ENCODE peak calls at places on chromosome 15, in nine cellular contexts. S is CD14-positive monocyte, C is tibial artery, P is kidney epithelial cell, T is neural crest cell, X is WTC11, J is right atrium auricular region, L is endothelial cell, R is heart left ventricle. E is an unnamed sample.

GRCh38 chr15:99384992-99385669 is 133.8 kb downstream of the LRRC28 start:
- DNase-seq in C (no peak), X (peak), S (no peak), P (no peak), T (no peak), J (no peak), L (no peak), R (no peak), E (no peak)

GRCh38 chr15:66997212-66997611 is 68.2 kb upstream of the SMAD3 start:
- DNase-seq in L (no peak), X (no peak), P (no peak), J (no peak), T (no peak), R (no peak), C (no peak), S (no peak), E (no peak)

GRCh38 chr15:40845511-40846284 is 1.9 kb downstream of the SPINT1 start:
- DNase-seq in X (peak), S (no peak), P (peak), C (no peak), J (no peak), L (no peak), T (no peak), R (no peak), E (no peak)

GRCh38 chr15:36585774-36586173 is 6.3 kb downstream of the CDIN1 start:
- DNase-seq in X (no peak), R (no peak), C (no peak), L (no peak), T (no peak), P (no peak), J (no peak), S (no peak), E (no peak)

GRCh38 chr15:92521624-92522008 is 127.9 kb downstream of the ST8SIA2 start:
- DNase-seq in J (peak), T (peak), P (no peak), X (peak), L (peak), S (no peak), R (peak), C (peak), E (no peak)

GRCh38 chr15:76566276-76566675 is 229.7 kb downstream of the ISL2 start:
- DNase-seq in J (no peak), S (no peak), T (no peak), X (no peak), C (no peak), L (no peak), P (no peak), R (no peak), E (no peak)

GRCh38 chr15:94259863-94260262 is 28.5 kb downstream of the MCTP2 start:
- DNase-seq in T (no peak), S (no peak), P (no peak), J (no peak), X (no peak), R (no peak), L (no peak), C (no peak), E (no peak)

GRCh38 chr15:50241684-50242450 is 23.7 kb downstream of the HDC start:
- DNase-seq in T (no peak), S (no peak), R (no peak), L (no peak), P (peak), C (no peak), J (no peak), X (no peak), E (no peak)

GRCh38 chr15:96395687-96396086 is 65.2 kb downstream of the NR2F2 start:
- DNase-seq in C (no peak), J (no peak), S (no peak), L (no peak), P (no peak), X (no peak), R (no peak), T (no peak), E (no peak)
- TF ChIP-seq CTCF in C (no peak), J (no peak), S (no peak), L (no peak), P (no peak), X (no peak), R (no peak), T (no peak), E (no peak)

GRCh38 chr15:80559761-80560160 is 135.3 kb upstream of the ABHD17C start:
- DNase-seq in J (no peak), C (no peak), P (no peak), X (no peak), R (no peak), L (no peak), S (no peak), T (no peak), E (no peak)

GRCh38 chr15:80561500-80561899 is 133.6 kb upstream of the ABHD17C start:
- DNase-seq in X (no peak), J (no peak), C (no peak), S (no peak), L (no peak), P (no peak), T (no peak), R (no peak), E (no peak)

GRCh38 chr15:80562033-80562432 is 133.1 kb upstream of the ABHD17C start:
- DNase-seq in X (no peak), T (no peak), R (no peak), J (no peak), L (no peak), C (no peak), S (no peak), P (no peak), E (no peak)

GRCh38 chr15:80559320-80559693 is 135.8 kb upstream of the ABHD17C start:
- DNase-seq in X (no peak), L (no peak), S (no peak), J (no peak), R (no peak), P (no peak), C (no peak), T (no peak), E (no peak)

DNA sequence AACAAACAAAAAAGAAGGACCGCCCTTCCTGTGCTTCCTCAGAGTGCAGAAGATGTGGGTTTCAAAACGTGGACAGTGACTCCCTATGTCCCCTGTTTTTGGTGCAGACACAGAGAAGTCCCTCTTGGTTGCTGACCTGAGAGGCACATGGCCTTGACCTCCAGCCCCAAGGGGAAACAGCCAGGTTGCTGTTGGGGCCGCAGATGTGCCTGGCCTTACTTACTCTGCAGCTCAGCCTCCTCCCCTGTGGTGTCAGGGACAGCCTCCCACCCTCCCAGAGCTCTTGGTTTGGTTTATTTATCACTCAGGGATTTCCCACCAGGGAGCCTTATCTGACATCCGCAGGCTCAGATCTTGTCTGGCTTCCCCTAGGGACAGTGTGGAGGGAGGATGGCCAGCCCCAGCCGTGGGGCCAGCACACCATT is 134.5 kb upstream of the ABHD17C start:
- DNase-seq in P (no peak), J (no peak), L (no peak), S (no peak), R (no peak), X (no peak), T (no peak), C (no peak), E (no peak)
- TF ChIP-seq CTCF in P (no peak), J (no peak), L (no peak), S (no peak), R (no peak), X (no peak), T (no peak), C (no peak), E (no peak)

DNA sequence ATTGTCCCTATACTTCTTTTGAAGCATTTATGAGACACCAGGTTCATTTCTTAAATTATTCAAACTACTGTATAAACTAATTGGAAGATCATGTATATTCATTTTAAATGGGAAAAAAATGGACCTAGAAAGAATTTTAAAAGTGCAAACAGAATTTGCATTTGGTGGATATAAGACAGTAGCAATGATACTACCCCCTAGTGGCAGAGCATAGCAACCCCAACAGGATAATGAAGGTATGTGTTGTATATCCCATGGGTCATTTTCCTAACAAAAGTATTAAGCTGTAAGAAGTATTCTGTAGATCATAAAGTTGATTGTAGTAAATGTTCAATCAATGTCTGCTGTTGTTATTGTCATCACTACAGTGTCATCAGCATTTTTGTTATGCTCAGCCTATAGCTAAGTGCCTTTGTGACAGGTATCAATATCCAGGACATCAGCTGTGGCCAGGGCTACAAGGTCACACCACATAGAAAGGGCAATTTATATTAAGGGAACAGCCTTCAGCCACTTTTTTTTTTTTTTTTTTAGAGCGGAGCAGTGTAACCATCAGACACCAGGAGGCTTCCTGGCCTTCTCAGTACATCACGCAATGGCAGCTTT is 175.8 kb downstream of the FOXB1 start:
- DNase-seq in P (no peak), R (no peak), C (no peak), L (peak), J (no peak), S (no peak), X (no peak), T (peak), E (no peak)
- TF ChIP-seq CTCF in P (peak), R (peak), C (peak), L (peak), J (peak), S (peak), X (peak), T (peak), E (peak)

DNA sequence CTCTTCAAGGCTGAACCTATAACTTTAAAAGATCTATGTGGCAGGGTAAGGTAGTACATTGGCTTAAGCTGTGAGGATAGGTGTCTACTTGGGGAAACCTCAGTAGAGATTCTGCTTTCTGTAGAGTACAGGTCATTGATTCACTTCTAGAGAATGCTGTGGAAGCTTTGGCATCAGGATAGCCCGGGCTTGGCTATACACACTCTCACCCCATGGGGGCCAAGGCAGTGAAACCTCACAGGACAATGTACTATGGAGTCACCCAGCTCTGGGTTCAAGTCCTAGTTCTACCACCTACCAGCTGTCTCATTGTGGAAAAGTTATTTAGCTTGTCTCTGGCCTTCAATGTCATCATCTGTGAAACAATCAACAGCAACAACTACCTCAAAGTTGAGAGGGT is 9.0 kb downstream of the MTFMT start:
- DNase-seq in R (no peak), C (no peak), S (no peak), L (no peak), T (no peak), X (no peak), P (no peak), J (no peak), E (no peak)
- TF ChIP-seq CTCF in R (no peak), C (no peak), S (no peak), L (no peak), T (no peak), X (no peak), P (no peak), J (no peak), E (no peak)

GRCh38 chr15:25057574-25057973 is 102.8 kb downstream of the SNRPN start:
- DNase-seq in C (peak), L (no peak), J (no peak), R (no peak), P (no peak), S (peak), T (no peak), X (no peak), E (no peak)

GRCh38 chr15:25054943-25055342 is 100.2 kb downstream of the SNRPN start:
- DNase-seq in T (no peak), L (no peak), X (no peak), R (no peak), P (no peak), S (peak), C (peak), J (no peak), E (no peak)

GRCh38 chr15:25058080-25058785 is 103.4 kb downstream of the SNRPN start:
- DNase-seq in C (peak), P (no peak), J (peak), X (no peak), L (no peak), R (no peak), T (no peak), S (peak), E (peak)

GRCh38 chr15:25055356-25056068 is 100.7 kb downstream of the SNRPN start:
- DNase-seq in S (peak), R (no peak), P (no peak), J (peak), L (no peak), X (no peak), C (peak), T (no peak), E (no peak)

GRCh38 chr15:25056484-25057429 is 102.0 kb downstream of the SNRPN start:
- DNase-seq in X (peak), P (no peak), C (peak), S (peak), T (no peak), J (peak), L (no peak), R (no peak), E (no peak)
- TF ChIP-seq CTCF in X (peak), P (no peak), C (no peak), S (peak), T (no peak), J (no peak), L (peak), R (no peak), E (no peak)

GRCh38 chr15:21261965-21262850 is 178.1 kb downstream of the POTEB3 start:
- DNase-seq in L (no peak), C (peak), S (no peak), T (no peak), J (no peak), R (peak), X (no peak), P (no peak), E (no peak)
- TF ChIP-seq CTCF in L (no peak), C (no peak), S (no peak), T (no peak), J (no peak), R (no peak), X (no peak), P (no peak), E (no peak)

GRCh38 chr15:65926899-65927298 is 57.6 kb downstream of the RAB11A start:
- DNase-seq in L (no peak), P (no peak), C (no peak), X (no peak), R (no peak), J (no peak), T (no peak), S (no peak), E (no peak)

GRCh38 chr15:65929573-65929972 is 60.3 kb downstream of the RAB11A start:
- DNase-seq in J (no peak), C (no peak), X (no peak), S (no peak), R (no peak), P (no peak), L (no peak), T (no peak), E (no peak)

GRCh38 chr15:65926459-65926858 is 57.2 kb downstream of the RAB11A start:
- DNase-seq in R (no peak), J (no peak), L (no peak), X (no peak), T (no peak), S (no peak), P (no peak), C (no peak), E (no peak)

GRCh38 chr15:65925338-65925737 is 56.0 kb downstream of the RAB11A start:
- DNase-seq in L (no peak), P (no peak), S (no peak), R (no peak), J (no peak), C (no peak), T (no peak), X (no peak), E (no peak)

DNA sequence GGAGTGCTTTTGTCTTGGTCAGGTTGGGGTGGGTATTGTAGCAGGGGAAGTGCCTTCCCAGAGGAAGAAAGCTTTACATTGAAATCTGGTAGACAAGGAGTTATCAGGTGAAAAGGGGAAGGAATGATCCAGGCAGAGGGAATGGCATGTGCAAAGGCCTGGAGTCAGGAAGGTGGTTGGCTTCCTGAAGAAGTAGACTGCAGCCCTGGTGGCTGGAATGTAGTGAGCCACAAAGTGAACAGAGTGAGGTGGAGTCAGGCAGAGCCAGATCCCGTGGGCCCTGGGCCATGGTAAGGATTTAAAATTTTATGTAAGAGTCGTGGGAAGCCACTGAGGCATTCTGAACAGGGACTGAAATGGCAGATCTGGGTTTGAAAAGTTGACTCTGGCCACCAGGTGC is 58.3 kb downstream of the RAB11A start:
- DNase-seq in P (no peak), J (no peak), C (no peak), X (no peak), S (no peak), T (no peak), L (no peak), R (no peak), E (no peak)
- TF ChIP-seq CTCF in P (peak), J (no peak), C (no peak), X (no peak), S (no peak), T (no peak), L (peak), R (no peak), E (no peak)

E was measured in activated B cell treated with CpG ODN at 0.5 μM for 24 hours.